ENCODE peak calls at places on chromosomes 5 and 9, in four cellular contexts. One of them, this sample, is unnamed.

GRCh38 chr5:62268239-62268638 is 37.8 kb upstream of the KIF2A start:
- DNase-seq in dorsolateral prefrontal cortex: no peak
- DNase-seq in stimulated activated CD4-positive, alpha-beta T cell treated with anti-CD3 and anti-CD28 coated beads, Interleukin-4, amount 100 ng/mL, for 48 hours: no peak
- DNase-seq in SW480: peak
- DNase-seq in this sample: no peak

GRCh38 chr5:160105686-160106085 is 13.6 kb downstream of the PWWP2A start:
- DNase-seq in dorsolateral prefrontal cortex: no peak
- DNase-seq in stimulated activated CD4-positive, alpha-beta T cell treated with anti-CD3 and anti-CD28 coated beads, Interleukin-4, amount 100 ng/mL, for 48 hours: no peak
- DNase-seq in SW480: no peak
- DNase-seq in this sample: no peak

GRCh38 chr9:13064060-13064459 is 215.4 kb downstream of the MPDZ start:
- DNase-seq in dorsolateral prefrontal cortex: no peak
- DNase-seq in stimulated activated CD4-positive, alpha-beta T cell treated with anti-CD3 and anti-CD28 coated beads, Interleukin-4, amount 100 ng/mL, for 48 hours: no peak
- DNase-seq in SW480: no peak
- DNase-seq in this sample: no peak

GRCh38 chr9:10443805-10444204 is 169.0 kb downstream of the PTPRD start:
- DNase-seq in dorsolateral prefrontal cortex: no peak
- DNase-seq in stimulated activated CD4-positive, alpha-beta T cell treated with anti-CD3 and anti-CD28 coated beads, Interleukin-4, amount 100 ng/mL, for 48 hours: no peak
- DNase-seq in SW480: no peak
- DNase-seq in this sample: no peak

GRCh38 chr5:5899716-5900115 is 477.2 kb downstream of the ICE1 start:
- DNase-seq in dorsolateral prefrontal cortex: no peak
- DNase-seq in stimulated activated CD4-positive, alpha-beta T cell treated with anti-CD3 and anti-CD28 coated beads, Interleukin-4, amount 100 ng/mL, for 48 hours: no peak
- DNase-seq in SW480: no peak
- DNase-seq in this sample: no peak

GRCh38 chr5:111756701-111757581 is at the start of gene NREP:
- DNase-seq in dorsolateral prefrontal cortex: peak
- DNase-seq in stimulated activated CD4-positive, alpha-beta T cell treated with anti-CD3 and anti-CD28 coated beads, Interleukin-4, amount 100 ng/mL, for 48 hours: peak
- DNase-seq in SW480: peak
- DNase-seq in this sample: peak

GRCh38 chr5:180399391-180399790 is 46.3 kb upstream of the GFPT2 start:
- DNase-seq in dorsolateral prefrontal cortex: no peak
- DNase-seq in stimulated activated CD4-positive, alpha-beta T cell treated with anti-CD3 and anti-CD28 coated beads, Interleukin-4, amount 100 ng/mL, for 48 hours: no peak
- DNase-seq in SW480: no peak
- DNase-seq in this sample: no peak

GRCh38 chr9:93112864-93113389 is 16.9 kb downstream of the CARD19 start:
- DNase-seq in dorsolateral prefrontal cortex: no peak
- DNase-seq in stimulated activated CD4-positive, alpha-beta T cell treated with anti-CD3 and anti-CD28 coated beads, Interleukin-4, amount 100 ng/mL, for 48 hours: no peak
- DNase-seq in SW480: no peak
- DNase-seq in this sample: no peak

GRCh38 chr9:21408817-21409216 is at the start of gene IFNA8:
- DNase-seq in dorsolateral prefrontal cortex: no peak
- DNase-seq in stimulated activated CD4-positive, alpha-beta T cell treated with anti-CD3 and anti-CD28 coated beads, Interleukin-4, amount 100 ng/mL, for 48 hours: no peak
- DNase-seq in SW480: no peak
- DNase-seq in this sample: no peak

This sample was measured in right cardiac atrium.